ENCODE peak calls at places on chromosomes 6 and 20, in six cellular contexts. X is NCI-H1694 treated with DMSO at 0.1 percent for 48 hours; R is stimulated activated CD4-positive, alpha-beta T cell treated with anti-CD3 and anti-CD28 coated beads, Interleukin-2, amount 100 ng/mL, for 48 hours; H is NCI-H510A treated with DMSO at 0.1 percent for 48 hours; S is SW 1271; T is dorsolateral prefrontal cortex. P is an unnamed sample.

GRCh38 chr20:2746636-2747265 is 53.7 kb downstream of the CPXM1 start:
- DNase-seq in X (no peak), R (no peak), H (no peak), S (no peak), T (no peak), P (no peak)

GRCh38 chr20:15673206-15673605 is 900.0 kb downstream of the KIF16B start:
- DNase-seq in X (no peak), R (no peak), H (no peak), S (no peak), T (no peak), P (peak; percentile 82)

GRCh38 chr20:20003088-20003954 is 13.8 kb upstream of the NAA20 start:
- DNase-seq in X (no peak), R (peak; percentile 11), H (no peak), S (no peak), T (peak; percentile 60), P (no peak)

GRCh38 chr6:154457881-154458284 is 52.6 kb downstream of the CNKSR3 start:
- DNase-seq in X (no peak), R (no peak), H (no peak), S (no peak), T (no peak), P (peak; percentile 33)

GRCh38 chr20:17571967-17572638 is 2.2 kb downstream of the DSTN start:
- DNase-seq in X (no peak), R (no peak), H (peak; percentile 51), S (no peak), T (no peak), P (no peak)

GRCh38 chr6:151001387-151002063 is 136.0 kb downstream of the MTHFD1L start:
- DNase-seq in X (no peak), R (no peak), H (no peak), S (no peak), T (no peak), P (no peak)

GRCh38 chr6:170067257-170067656 is 223.6 kb downstream of the DLL1 start:
- DNase-seq in X (no peak), R (no peak), H (no peak), S (no peak), T (peak; percentile 55), P (no peak)

GRCh38 chr6:129314575-129314974 is 395.4 kb downstream of the ARHGAP18 start:
- DNase-seq in X (peak; percentile 89), R (no peak), H (no peak), S (no peak), T (peak; percentile 57), P (no peak)

GRCh38 chr20:5888051-5888450 is 62.3 kb downstream of the TRMT6 start:
- DNase-seq in X (no peak), R (no peak), H (no peak), S (no peak), T (no peak), P (no peak)

GRCh38 chr6:33427585-33428218 is 7.8 kb downstream of the SYNGAP1 start:
- DNase-seq in X (no peak), R (peak; percentile 43), H (peak; percentile 25), S (no peak), T (peak; percentile 77), P (peak; percentile 38)

GRCh38 chr20:39875493-39876110 is 813.4 kb downstream of the MAFB start:
- DNase-seq in X (no peak), R (no peak), H (peak; percentile 59), S (no peak), T (no peak), P (no peak)

GRCh38 chr6:125415921-125416320 is 114.2 kb upstream of the HDDC2 start:
- DNase-seq in X (no peak), R (no peak), H (no peak), S (no peak), T (no peak), P (no peak)

GRCh38 chr6:291148-291696 is 1.1 kb upstream of the DUSP22 start:
- DNase-seq in X (no peak), R (no peak), H (no peak), S (no peak), T (no peak), P (no peak)

GRCh38 chr6:5335020-5335419 is 73.7 kb downstream of the FARS2 start:
- DNase-seq in X (no peak), R (no peak), H (no peak), S (no peak), T (no peak), P (no peak)

GRCh38 chr6:131844243-131844841 is 36.5 kb downstream of the ENPP1 start:
- DNase-seq in X (no peak), R (no peak), H (no peak), S (no peak), T (no peak), P (no peak)

GRCh38 chr6:154319231-154319858 is 37.3 kb downstream of the IPCEF1 start:
- DNase-seq in X (no peak), R (no peak), H (no peak), S (no peak), T (no peak), P (no peak)

GRCh38 chr6:5525209-5525608 is 263.9 kb downstream of the FARS2 start:
- DNase-seq in X (no peak), R (no peak), H (no peak), S (no peak), T (no peak), P (no peak)

GRCh38 chr6:134138226-134138975 is 86.0 kb upstream of the SLC2A12 start:
- DNase-seq in X (peak; percentile 25), R (no peak), H (no peak), S (no peak), T (no peak), P (no peak)

GRCh38 chr6:116118608-116119007 is 7.3 kb downstream of the COL10A1 start:
- DNase-seq in X (no peak), R (no peak), H (no peak), S (no peak), T (no peak), P (peak; percentile 31)

GRCh38 chr6:113493991-113494390 is 363.2 kb upstream of the MARCKS start:
- DNase-seq in X (no peak), R (no peak), H (no peak), S (no peak), T (no peak), P (no peak)

GRCh38 chr6:127691147-127691546 is 114.2 kb downstream of the C6orf58 start:
- DNase-seq in X (no peak), R (no peak), H (no peak), S (no peak), T (no peak), P (no peak)

GRCh38 chr6:45630314-45630713 is 252.6 kb upstream of the SUPT3H start:
- DNase-seq in X (no peak), R (no peak), H (no peak), S (no peak), T (no peak), P (no peak)

GRCh38 chr20:37245671-37246237 is 15.9 kb downstream of the GHRH start:
- DNase-seq in X (no peak), R (no peak), H (no peak), S (no peak), T (no peak), P (no peak)

GRCh38 chr6:56491606-56492328 is 150.9 kb downstream of the DST start:
- DNase-seq in X (no peak), R (no peak), H (no peak), S (no peak), T (no peak), P (peak; percentile 11)

GRCh38 chr6:524803-525202 is 132.1 kb downstream of the HUS1B start:
- DNase-seq in X (no peak), R (no peak), H (no peak), S (no peak), T (no peak), P (no peak)

GRCh38 chr6:141261016-141261671 is 871.6 kb upstream of the GJE1 start:
- DNase-seq in X (peak; percentile 8), R (no peak), H (no peak), S (no peak), T (peak; percentile 41), P (no peak)

GRCh38 chr20:61850457-61850856 is 215.2 kb downstream of the TAF4 start:
- DNase-seq in X (no peak), R (no peak), H (no peak), S (no peak), T (no peak), P (no peak)

GRCh38 chr6:25579902-25580495 is 72.0 kb upstream of the SCGN start:
- DNase-seq in X (no peak), R (no peak), H (no peak), S (no peak), T (no peak), P (no peak)

GRCh38 chr6:73286752-73287151 is 23.8 kb upstream of the KHDC1 start:
- DNase-seq in X (no peak), R (no peak), H (no peak), S (no peak), T (no peak), P (no peak)

GRCh38 chr20:19000071-19000470 is 186.5 kb downstream of the SCP2D1 start:
- DNase-seq in X (no peak), R (no peak), H (no peak), S (no peak), T (no peak), P (no peak)